ENCODE peak calls at places on chromosome 22, in ten cellular contexts. F is SK-N-SH; Z is RWPE1; Y is activated T-cell treated with anti-CD3 and anti-CD28 coated beads for 1 hour; I is endodermal cell; H is Calu3; M is activated T-helper 2 cell treated with anti-CD3 and anti-CD28 coated beads, Interferon-gamma antibody, Interleukin-2, Interleukin-4, amounts not matched to agents 10 μg/mL and 5 μg/mL and 100 μg/mL, durations not matched to agents 14 hours and 24 hours and 36 hours; X is naive thymus-derived CD4-positive, alpha-beta T cell; D is endothelial cell; R is GM10248. E is an unnamed sample.

GRCh38 chr22:23068832-23069385 is 1.4 kb upstream of the GNAZ start:
- DNase-seq in F (no peak), Z (no peak), Y (no peak), I (peak; percentile 54), H (no peak), M (no peak), X (no peak), D (no peak), R (no peak), E (no peak)

GRCh38 chr22:30314918-30315317 is 11.8 kb downstream of the TBC1D10A start:
- DNase-seq in F (no peak), Z (no peak), Y (no peak), I (no peak), H (no peak), M (no peak), X (no peak), D (no peak), R (peak; percentile 45), E (no peak)

GRCh38 chr22:22201185-22201924 is 43.2 kb upstream of the VPREB1 start:
- DNase-seq in F (peak; percentile 63), Z (peak; percentile 23), Y (no peak), I (peak; percentile 76), H (peak; percentile 59), M (peak; percentile 56), X (no peak), D (peak; percentile 57), R (peak; percentile 80), E (peak; percentile 32)

GRCh38 chr22:26502688-26503561 is 9.3 kb downstream of the TFIP11 start:
- DNase-seq in F (peak; percentile 59), Z (no peak), Y (peak; percentile 33), I (peak; percentile 88), H (peak; percentile 14), M (peak; percentile 69), X (peak; percentile 42), D (peak; percentile 64), R (peak; percentile 66), E (peak; percentile 75)

GRCh38 chr22:21741059-21741458 is 5.5 kb upstream of the YPEL1 start:
- DNase-seq in F (no peak), Z (no peak), Y (no peak), I (no peak), H (no peak), M (no peak), X (no peak), D (no peak), R (no peak), E (no peak)

GRCh38 chr22:46742576-46743221 is 4.6 kb upstream of the CERK start:
- DNase-seq in F (no peak), Z (no peak), Y (no peak), I (no peak), H (no peak), M (no peak), X (no peak), D (no peak), R (no peak), E (no peak)

GRCh38 chr22:24926849-24927579 is 19.5 kb downstream of the LHFPL7 start:
- DNase-seq in F (no peak), Z (peak; percentile 64), Y (no peak), I (no peak), H (no peak), M (no peak), X (no peak), D (no peak), R (no peak), E (no peak)

GRCh38 chr22:24444729-24445466 is 17.5 kb downstream of the ADORA2A start:
- DNase-seq in F (peak; percentile 61), Z (no peak), Y (no peak), I (no peak), H (no peak), M (no peak), X (no peak), D (no peak), R (no peak), E (no peak)

GRCh38 chr22:31055322-31056159 is 25.6 kb upstream of the SMTN start:
- DNase-seq in F (peak; percentile 69), Z (peak; percentile 92), Y (no peak), I (peak; percentile 77), H (peak; percentile 91), M (no peak), X (no peak), D (no peak), R (no peak), E (no peak)

GRCh38 chr22:26610072-26610958 is 7.5 kb downstream of the CRYBB1 start:
- DNase-seq in F (no peak), Z (peak; percentile 43), Y (no peak), I (no peak), H (no peak), M (peak; percentile 40), X (no peak), D (no peak), R (peak; percentile 85), E (no peak)

GRCh38 chr22:24951942-24952836 is at the start of gene KIAA1671:
- DNase-seq in F (peak; percentile 99), Z (peak; percentile 88), Y (peak; percentile 84), I (peak; percentile 99), H (peak; percentile 96), M (peak; percentile 85), X (peak; percentile 78), D (peak; percentile 96), R (peak; percentile 94), E (peak; percentile 90)

GRCh38 chr22:25930710-25931353 is 188.8 kb downstream of the MYO18B start:
- DNase-seq in F (no peak), Z (no peak), Y (no peak), I (peak; percentile 49), H (no peak), M (no peak), X (no peak), D (no peak), R (no peak), E (no peak)

GRCh38 chr22:36660931-36661330 is 42.6 kb downstream of the CACNG2 start:
- DNase-seq in F (no peak), Z (no peak), Y (no peak), I (no peak), H (no peak), M (no peak), X (no peak), D (no peak), R (no peak), E (no peak)

GRCh38 chr22:22891139-22891621 is 3.6 kb downstream of the IGLL5 start:
- DNase-seq in F (no peak), Z (no peak), Y (no peak), I (no peak), H (no peak), M (no peak), X (no peak), D (no peak), R (no peak), E (no peak)

GRCh38 chr22:34696557-34696956 is 369.4 kb upstream of the ISX start:
- DNase-seq in F (no peak), Z (no peak), Y (no peak), I (peak; percentile 65), H (no peak), M (no peak), X (no peak), D (no peak), R (no peak), E (no peak)

GRCh38 chr22:45051946-45052345 is 42.1 kb upstream of the PHF21B start:
- DNase-seq in F (no peak), Z (no peak), Y (no peak), I (no peak), H (no peak), M (no peak), X (no peak), D (no peak), R (no peak), E (no peak)

GRCh38 chr22:37161442-37161841 is 11.7 kb upstream of the IL2RB start:
- DNase-seq in F (no peak), Z (no peak), Y (no peak), I (no peak), H (no peak), M (no peak), X (no peak), D (no peak), R (no peak), E (no peak)

GRCh38 chr22:19843857-19844422 is 10.7 kb downstream of the GNB1L start:
- DNase-seq in F (no peak), Z (no peak), Y (no peak), I (no peak), H (no peak), M (no peak), X (no peak), D (no peak), R (no peak), E (no peak)

GRCh38 chr22:46378499-46379300 is 43.2 kb downstream of the TRMU start:
- DNase-seq in F (no peak), Z (no peak), Y (no peak), I (no peak), H (peak; percentile 53), M (no peak), X (no peak), D (no peak), R (no peak), E (no peak)

GRCh38 chr22:20956258-20957117 is 10.6 kb upstream of the AIFM3 start:
- DNase-seq in F (no peak), Z (no peak), Y (no peak), I (peak; percentile 89), H (peak; percentile 72), M (no peak), X (no peak), D (no peak), R (no peak), E (no peak)

GRCh38 chr22:37545703-37546435 is 14.4 kb upstream of the CDC42EP1 start:
- DNase-seq in F (no peak), Z (peak; percentile 91), Y (no peak), I (peak; percentile 95), H (peak; percentile 84), M (no peak), X (no peak), D (peak; percentile 90), R (no peak), E (no peak)

GRCh38 chr22:41565403-41566054 is 4.7 kb downstream of the CSDC2 start:
- DNase-seq in F (no peak), Z (peak; percentile 69), Y (no peak), I (peak; percentile 75), H (peak; percentile 34), M (no peak), X (no peak), D (no peak), R (no peak), E (no peak)

GRCh38 chr22:41976961-41977566 is 7.8 kb downstream of the SEPTIN3 start:
- DNase-seq in F (peak; percentile 70), Z (no peak), Y (no peak), I (peak; percentile 69), H (no peak), M (no peak), X (no peak), D (no peak), R (no peak), E (no peak)

GRCh38 chr22:49523374-49524008 is 304.2 kb downstream of the BRD1 start:
- DNase-seq in F (no peak), Z (no peak), Y (no peak), I (no peak), H (no peak), M (no peak), X (no peak), D (no peak), R (no peak), E (no peak)

GRCh38 chr22:47352920-47353700 is 590.7 kb downstream of the TBC1D22A start:
- DNase-seq in F (no peak), Z (no peak), Y (no peak), I (no peak), H (no peak), M (no peak), X (no peak), D (no peak), R (no peak), E (no peak)

GRCh38 chr22:35218079-35218478 is 39.2 kb upstream of the HMGXB4 start:
- DNase-seq in F (no peak), Z (no peak), Y (no peak), I (peak; percentile 16), H (no peak), M (no peak), X (no peak), D (no peak), R (no peak), E (no peak)

GRCh38 chr22:47805394-47805935 is 1043.0 kb downstream of the TBC1D22A start:
- DNase-seq in F (no peak), Z (no peak), Y (no peak), I (peak; percentile 13), H (no peak), M (no peak), X (no peak), D (no peak), R (no peak), E (no peak)

GRCh38 chr22:45638197-45638596 is 33.4 kb upstream of the ATXN10 start:
- DNase-seq in F (no peak), Z (no peak), Y (no peak), I (no peak), H (no peak), M (no peak), X (no peak), D (no peak), R (no peak), E (no peak)